ENCODE peak calls at places on chromosomes 16 and 17, in five cellular contexts. One of them, this sample, is unnamed.

GRCh38 chr17:82848022-82848592 is 8.3 kb upstream of the ZNF750 start:
- DNase-seq in BJ: no peak
- DNase-seq in pancreas: no peak
- DNase-seq in MCF 10A: peak; percentile 90
- DNase-seq in uterus: peak; percentile 66
- DNase-seq in this sample: peak; percentile 65

GRCh38 chr17:40456396-40456951 is 13.2 kb downstream of the IGFBP4 start:
- DNase-seq in BJ: no peak
- DNase-seq in pancreas: no peak
- DNase-seq in MCF 10A: no peak
- DNase-seq in uterus: peak; percentile 65
- DNase-seq in this sample: no peak

GRCh38 chr17:82267575-82268379 is 5.7 kb downstream of the CSNK1D start:
- DNase-seq in BJ: peak; percentile 86
- DNase-seq in pancreas: peak; percentile 92
- DNase-seq in MCF 10A: peak; percentile 92
- DNase-seq in uterus: peak; percentile 90
- DNase-seq in this sample: peak; percentile 81

GRCh38 chr16:83925095-83925905 is 26.4 kb downstream of the MLYCD start:
- DNase-seq in BJ: no peak
- DNase-seq in pancreas: no peak
- DNase-seq in MCF 10A: no peak
- DNase-seq in uterus: no peak
- DNase-seq in this sample: no peak

GRCh38 chr17:42617956-42618431 is 8.5 kb downstream of the TUBG1 start:
- DNase-seq in BJ: no peak
- DNase-seq in pancreas: no peak
- DNase-seq in MCF 10A: peak; percentile 14
- DNase-seq in uterus: no peak
- DNase-seq in this sample: no peak

GRCh38 chr17:39794249-39794970 is 56.7 kb downstream of the GRB7 start:
- DNase-seq in BJ: no peak
- DNase-seq in pancreas: no peak
- DNase-seq in MCF 10A: no peak
- DNase-seq in uterus: no peak
- DNase-seq in this sample: no peak

GRCh38 chr16:64858076-64858475 is 263.8 kb downstream of the CDH11 start:
- DNase-seq in BJ: no peak
- DNase-seq in pancreas: no peak
- DNase-seq in MCF 10A: no peak
- DNase-seq in uterus: no peak
- DNase-seq in this sample: no peak

GRCh38 chr17:50322271-50322670 is 23.7 kb upstream of the XYLT2 start:
- DNase-seq in BJ: no peak
- DNase-seq in pancreas: no peak
- DNase-seq in MCF 10A: no peak
- DNase-seq in uterus: no peak
- DNase-seq in this sample: no peak

GRCh38 chr16:4087990-4088577 is 28.2 kb downstream of the ADCY9 start:
- DNase-seq in BJ: no peak
- DNase-seq in pancreas: no peak
- DNase-seq in MCF 10A: no peak
- DNase-seq in uterus: no peak
- DNase-seq in this sample: no peak

GRCh38 chr16:68292425-68292824 is 18.3 kb downstream of the SLC7A6OS start:
- DNase-seq in BJ: no peak
- DNase-seq in pancreas: no peak
- DNase-seq in MCF 10A: no peak
- DNase-seq in uterus: no peak
- DNase-seq in this sample: no peak

GRCh38 chr16:87826798-87827587 is 42.3 kb downstream of the SLC7A5 start:
- DNase-seq in BJ: no peak
- DNase-seq in pancreas: no peak
- DNase-seq in MCF 10A: no peak
- DNase-seq in uterus: no peak
- DNase-seq in this sample: no peak

GRCh38 chr16:84207869-84208268 is 16.9 kb downstream of the ADAD2 start:
- DNase-seq in BJ: no peak
- DNase-seq in pancreas: no peak
- DNase-seq in MCF 10A: no peak
- DNase-seq in uterus: no peak
- DNase-seq in this sample: no peak

GRCh38 chr16:12362482-12363458 is 386.2 kb downstream of the SNX29 start:
- DNase-seq in BJ: no peak
- DNase-seq in pancreas: no peak
- DNase-seq in MCF 10A: no peak
- DNase-seq in uterus: peak; percentile 61
- DNase-seq in this sample: no peak

GRCh38 chr16:379183-379960 is 2.4 kb downstream of the PGAP6 start:
- DNase-seq in BJ: no peak
- DNase-seq in pancreas: peak; percentile 96
- DNase-seq in MCF 10A: no peak
- DNase-seq in uterus: no peak
- DNase-seq in this sample: no peak

GRCh38 chr17:17921192-17922082 is 50.8 kb downstream of the TOM1L2 start:
- DNase-seq in BJ: peak; percentile 87
- DNase-seq in pancreas: no peak
- DNase-seq in MCF 10A: peak; percentile 82
- DNase-seq in uterus: peak; percentile 56
- DNase-seq in this sample: peak; percentile 90

GRCh38 chr17:42536048-42536371 is at the start of gene NAGLU:
- DNase-seq in BJ: no peak
- DNase-seq in pancreas: peak; percentile 98
- DNase-seq in MCF 10A: peak; percentile 84
- DNase-seq in uterus: peak; percentile 97
- DNase-seq in this sample: peak; percentile 96

GRCh38 chr17:57619061-57619937 is 125.8 kb downstream of the CCDC182 start:
- DNase-seq in BJ: no peak
- DNase-seq in pancreas: no peak
- DNase-seq in MCF 10A: no peak
- DNase-seq in uterus: no peak
- DNase-seq in this sample: no peak

GRCh38 chr17:41058741-41059140 is 1.2 kb downstream of the KRTAP2-3 start:
- DNase-seq in BJ: no peak
- DNase-seq in pancreas: no peak
- DNase-seq in MCF 10A: no peak
- DNase-seq in uterus: no peak
- DNase-seq in this sample: no peak

GRCh38 chr17:14813649-14814048 is 451.5 kb downstream of the PMP22 start:
- DNase-seq in BJ: no peak
- DNase-seq in pancreas: no peak
- DNase-seq in MCF 10A: no peak
- DNase-seq in uterus: no peak
- DNase-seq in this sample: no peak

GRCh38 chr16:30458561-30459394 is 13.1 kb upstream of the SEPHS2 start:
- DNase-seq in BJ: no peak
- DNase-seq in pancreas: peak; percentile 31
- DNase-seq in MCF 10A: no peak
- DNase-seq in uterus: no peak
- DNase-seq in this sample: no peak

GRCh38 chr17:12098568-12098967 is 77.9 kb downstream of the MAP2K4 start:
- DNase-seq in BJ: no peak
- DNase-seq in pancreas: no peak
- DNase-seq in MCF 10A: no peak
- DNase-seq in uterus: no peak
- DNase-seq in this sample: no peak

GRCh38 chr17:28684963-28685362 is 23.0 kb downstream of the SUPT6H start:
- DNase-seq in BJ: no peak
- DNase-seq in pancreas: no peak
- DNase-seq in MCF 10A: peak; percentile 52
- DNase-seq in uterus: no peak
- DNase-seq in this sample: no peak

GRCh38 chr17:57999496-58000017 is 7.5 kb downstream of the SRSF1 start:
- DNase-seq in BJ: no peak
- DNase-seq in pancreas: no peak
- DNase-seq in MCF 10A: peak; percentile 73
- DNase-seq in uterus: no peak
- DNase-seq in this sample: no peak

GRCh38 chr17:37430051-37430591 is 23.4 kb downstream of the TADA2A start:
- DNase-seq in BJ: no peak
- DNase-seq in pancreas: no peak
- DNase-seq in MCF 10A: peak; percentile 59
- DNase-seq in uterus: no peak
- DNase-seq in this sample: peak; percentile 48

GRCh38 chr16:87132361-87133014 is 184.7 kb downstream of the C16orf95 start:
- DNase-seq in BJ: peak; percentile 56
- DNase-seq in pancreas: no peak
- DNase-seq in MCF 10A: no peak
- DNase-seq in uterus: no peak
- DNase-seq in this sample: peak; percentile 26

GRCh38 chr17:50203589-50204345 is 2.3 kb upstream of the COL1A1 start:
- DNase-seq in BJ: peak; percentile 99
- DNase-seq in pancreas: no peak
- DNase-seq in MCF 10A: no peak
- DNase-seq in uterus: peak; percentile 81
- DNase-seq in this sample: no peak

GRCh38 chr17:56648341-56648740 is 54.8 kb downstream of the NOG start:
- DNase-seq in BJ: no peak
- DNase-seq in pancreas: no peak
- DNase-seq in MCF 10A: no peak
- DNase-seq in uterus: no peak
- DNase-seq in this sample: no peak

GRCh38 chr17:49104511-49105074 is 28.0 kb upstream of the B4GALNT2 start:
- DNase-seq in BJ: peak; percentile 36
- DNase-seq in pancreas: no peak
- DNase-seq in MCF 10A: no peak
- DNase-seq in uterus: no peak
- DNase-seq in this sample: no peak

GRCh38 chr16:27323781-27324561 is 10.2 kb downstream of the IL4R start:
- DNase-seq in BJ: no peak
- DNase-seq in pancreas: no peak
- DNase-seq in MCF 10A: no peak
- DNase-seq in uterus: no peak
- DNase-seq in this sample: no peak

GRCh38 chr17:83032781-83033180 is 46.6 kb upstream of the METRNL start:
- DNase-seq in BJ: no peak
- DNase-seq in pancreas: no peak
- DNase-seq in MCF 10A: no peak
- DNase-seq in uterus: peak; percentile 1
- DNase-seq in this sample: no peak

DNA sequence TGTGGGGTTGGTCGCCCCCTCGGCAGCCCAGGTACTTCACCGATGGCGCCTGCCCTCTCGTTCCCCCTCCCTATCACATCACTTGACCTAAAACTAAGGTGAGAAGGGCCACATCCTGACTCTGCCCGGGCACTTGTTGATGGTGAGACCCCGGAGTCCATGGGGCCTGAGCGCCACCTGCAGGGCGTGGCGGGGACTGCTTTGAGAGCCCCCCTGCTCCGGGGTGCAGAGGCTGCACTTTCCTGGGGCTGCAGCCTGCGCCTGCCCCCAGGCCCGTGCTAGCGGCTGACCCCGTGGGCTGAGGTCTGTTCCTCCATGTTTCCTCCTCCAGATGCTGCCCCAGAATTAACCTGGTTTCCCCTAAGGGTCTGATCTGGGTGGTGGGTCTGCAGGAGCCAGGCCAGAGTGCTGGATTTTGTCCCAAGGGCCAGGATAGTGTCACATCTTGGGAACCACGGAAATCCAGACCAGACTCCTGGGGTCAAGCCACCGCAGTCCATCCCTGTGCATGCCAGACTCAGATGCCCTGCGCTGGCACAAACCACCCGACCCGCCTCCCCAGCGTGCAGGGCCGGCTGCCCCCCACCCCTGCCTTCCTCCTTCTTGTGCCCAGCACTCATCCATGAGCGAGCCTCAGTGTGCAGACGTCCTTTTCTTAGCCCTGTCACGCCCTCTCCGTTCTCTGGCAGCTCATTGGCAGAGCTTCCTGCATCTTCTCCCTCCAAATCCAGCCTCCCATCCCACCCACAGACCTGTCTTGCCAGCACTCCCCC is 2.7 kb downstream of the NDUFAF8 start:
- DNase-seq in BJ: no peak
- DNase-seq in pancreas: no peak
- DNase-seq in MCF 10A: peak; percentile 50
- DNase-seq in uterus: peak; percentile 48
- DNase-seq in this sample: no peak
- TF ChIP-seq CTCF in BJ: peak; percentile 88
- TF ChIP-seq CTCF in pancreas: peak; percentile 44
- TF ChIP-seq CTCF in MCF 10A: peak; percentile 76
- TF ChIP-seq CTCF in uterus: peak; percentile 53
- TF ChIP-seq CTCF in this sample: peak; percentile 81

DNA sequence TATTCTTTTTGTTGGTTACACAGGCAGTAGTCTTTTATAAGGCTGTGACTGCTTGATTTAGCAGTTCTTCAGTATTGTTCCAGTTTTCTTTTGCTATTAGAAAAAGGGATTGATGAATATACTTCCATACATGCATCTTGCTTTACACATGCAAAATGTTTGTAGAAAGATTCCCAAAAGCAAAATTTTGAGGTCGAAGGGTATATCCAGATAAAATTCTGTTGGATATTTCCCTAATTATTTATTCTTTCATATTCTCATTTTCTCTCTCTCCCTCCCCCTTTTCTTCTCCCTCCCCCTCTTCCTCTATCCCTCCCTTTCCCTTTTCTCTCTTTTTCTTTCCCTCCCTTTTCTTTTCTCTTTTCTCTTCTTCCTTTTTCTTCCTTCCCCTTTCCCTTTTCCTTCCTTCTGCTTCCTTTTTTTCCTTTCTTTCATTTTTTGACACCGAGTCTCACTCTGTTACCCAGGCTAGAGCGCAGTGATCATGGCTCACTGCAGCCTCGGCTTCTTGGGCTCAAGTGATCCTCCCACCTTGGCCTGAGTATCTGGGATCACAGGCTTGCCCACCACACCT is 46.9 kb upstream of the ADCY7 start:
- DNase-seq in BJ: no peak
- DNase-seq in pancreas: no peak
- DNase-seq in MCF 10A: no peak
- DNase-seq in uterus: no peak
- DNase-seq in this sample: no peak
- TF ChIP-seq CTCF in BJ: no peak
- TF ChIP-seq CTCF in pancreas: no peak
- TF ChIP-seq CTCF in MCF 10A: no peak
- TF ChIP-seq CTCF in uterus: no peak
- TF ChIP-seq CTCF in this sample: no peak

GRCh38 chr17:75208161-75208560 is 2.7 kb downstream of the NUP85 start:
- DNase-seq in BJ: no peak
- DNase-seq in pancreas: no peak
- DNase-seq in MCF 10A: no peak
- DNase-seq in uterus: no peak
- DNase-seq in this sample: no peak

GRCh38 chr17:75207760-75208159 is 2.3 kb downstream of the NUP85 start:
- DNase-seq in BJ: no peak
- DNase-seq in pancreas: no peak
- DNase-seq in MCF 10A: no peak
- DNase-seq in uterus: no peak
- DNase-seq in this sample: no peak

GRCh38 chr17:75205793-75206163 is 299 bp downstream of the NUP85 start:
- DNase-seq in BJ: no peak
- DNase-seq in pancreas: no peak
- DNase-seq in MCF 10A: no peak
- DNase-seq in uterus: no peak
- DNase-seq in this sample: peak; percentile 18

GRCh38 chr17:75209061-75209460 is 3.6 kb downstream of the NUP85 start:
- DNase-seq in BJ: no peak
- DNase-seq in pancreas: no peak
- DNase-seq in MCF 10A: no peak
- DNase-seq in uterus: no peak
- DNase-seq in this sample: no peak

GRCh38 chr17:75205037-75205792 is at the start of gene NUP85:
- DNase-seq in BJ: peak; percentile 56
- DNase-seq in pancreas: peak; percentile 92
- DNase-seq in MCF 10A: peak; percentile 94
- DNase-seq in uterus: peak; percentile 94
- DNase-seq in this sample: peak; percentile 100
- TF ChIP-seq CTCF in BJ: no peak
- TF ChIP-seq CTCF in pancreas: no peak
- TF ChIP-seq CTCF in MCF 10A: no peak
- TF ChIP-seq CTCF in uterus: no peak
- TF ChIP-seq CTCF in this sample: no peak

GRCh38 chr16:78163772-78164391 is 64.4 kb downstream of the WWOX start:
- DNase-seq in BJ: no peak
- DNase-seq in pancreas: no peak
- DNase-seq in MCF 10A: peak; percentile 14
- DNase-seq in uterus: no peak
- DNase-seq in this sample: no peak
- TF ChIP-seq CTCF in BJ: no peak
- TF ChIP-seq CTCF in pancreas: no peak
- TF ChIP-seq CTCF in MCF 10A: no peak
- TF ChIP-seq CTCF in uterus: no peak
- TF ChIP-seq CTCF in this sample: no peak

This sample was measured in RWPE1.